ENCODE peak calls at places on chromosome 2, in ten cellular contexts. One of them, this sample, is unnamed.

GRCh38 chr2:37670378-37671012 is 947 bp downstream of the CDC42EP3 start:
- DNase-seq in stomach: no peak
- DNase-seq in suprapubic skin: no peak
- DNase-seq in A549: no peak
- DNase-seq in heart left ventricle: peak
- DNase-seq in IMR-90: no peak
- DNase-seq in H1: no peak
- DNase-seq in tibial nerve: no peak
- DNase-seq in right lobe of liver: no peak
- DNase-seq in upper lobe of left lung: no peak
- DNase-seq in this sample: no peak

GRCh38 chr2:19532797-19533196 is 174.4 kb upstream of the OSR1 start:
- DNase-seq in right lobe of liver: no peak
- DNase-seq in heart left ventricle: no peak
- DNase-seq in H1: no peak
- DNase-seq in upper lobe of left lung: no peak
- DNase-seq in IMR-90: peak
- DNase-seq in A549: peak
- DNase-seq in tibial nerve: no peak
- DNase-seq in stomach: no peak
- DNase-seq in suprapubic skin: no peak
- DNase-seq in this sample: no peak

GRCh38 chr2:9693138-9693520 is 62.3 kb upstream of the YWHAQ start:
- DNase-seq in stomach: no peak
- DNase-seq in H1: no peak
- DNase-seq in heart left ventricle: peak
- DNase-seq in IMR-90: peak
- DNase-seq in suprapubic skin: no peak
- DNase-seq in A549: no peak
- DNase-seq in upper lobe of left lung: no peak
- DNase-seq in right lobe of liver: no peak
- DNase-seq in tibial nerve: peak
- DNase-seq in this sample: no peak

GRCh38 chr2:235445116-235445515 is 48.7 kb upstream of the AGAP1 start:
- DNase-seq in right lobe of liver: no peak
- DNase-seq in stomach: no peak
- DNase-seq in suprapubic skin: no peak
- DNase-seq in upper lobe of left lung: no peak
- DNase-seq in heart left ventricle: no peak
- DNase-seq in A549: no peak
- DNase-seq in tibial nerve: no peak
- DNase-seq in IMR-90: no peak
- DNase-seq in H1: no peak
- DNase-seq in this sample: no peak

GRCh38 chr2:169693344-169693743 is 861 bp downstream of the CFAP210 start:
- DNase-seq in H1: no peak
- DNase-seq in stomach: no peak
- DNase-seq in IMR-90: no peak
- DNase-seq in upper lobe of left lung: no peak
- DNase-seq in heart left ventricle: no peak
- DNase-seq in A549: peak
- DNase-seq in tibial nerve: no peak
- DNase-seq in suprapubic skin: no peak
- DNase-seq in right lobe of liver: no peak
- DNase-seq in this sample: no peak

GRCh38 chr2:27184115-27184514 is 27.7 kb upstream of the ATRAID start:
- DNase-seq in right lobe of liver: peak
- DNase-seq in stomach: no peak
- DNase-seq in tibial nerve: peak
- DNase-seq in suprapubic skin: no peak
- DNase-seq in A549: no peak
- DNase-seq in H1: no peak
- DNase-seq in upper lobe of left lung: no peak
- DNase-seq in heart left ventricle: peak
- DNase-seq in IMR-90: no peak
- DNase-seq in this sample: no peak

GRCh38 chr2:120722603-120723421 is 12.9 kb upstream of the GLI2 start:
- DNase-seq in A549: peak
- DNase-seq in tibial nerve: no peak
- DNase-seq in upper lobe of left lung: peak
- DNase-seq in heart left ventricle: no peak
- DNase-seq in stomach: peak
- DNase-seq in IMR-90: peak
- DNase-seq in right lobe of liver: no peak
- DNase-seq in H1: no peak
- DNase-seq in suprapubic skin: peak
- DNase-seq in this sample: no peak

GRCh38 chr2:233240897-233241296 is 10.6 kb upstream of the ATG16L1 start:
- DNase-seq in suprapubic skin: no peak
- DNase-seq in tibial nerve: no peak
- DNase-seq in heart left ventricle: no peak
- DNase-seq in IMR-90: no peak
- DNase-seq in A549: no peak
- DNase-seq in stomach: no peak
- DNase-seq in H1: no peak
- DNase-seq in upper lobe of left lung: no peak
- DNase-seq in right lobe of liver: no peak
- DNase-seq in this sample: no peak

GRCh38 chr2:45218931-45219339 is 209.7 kb upstream of the SIX2 start:
- DNase-seq in upper lobe of left lung: peak
- DNase-seq in A549: no peak
- DNase-seq in IMR-90: no peak
- DNase-seq in stomach: peak
- DNase-seq in tibial nerve: no peak
- DNase-seq in suprapubic skin: no peak
- DNase-seq in heart left ventricle: no peak
- DNase-seq in H1: no peak
- DNase-seq in right lobe of liver: no peak
- DNase-seq in this sample: no peak

GRCh38 chr2:168573128-168573903 is 117.2 kb downstream of the CERS6 start:
- DNase-seq in A549: no peak
- DNase-seq in right lobe of liver: no peak
- DNase-seq in upper lobe of left lung: no peak
- DNase-seq in heart left ventricle: no peak
- DNase-seq in H1: no peak
- DNase-seq in suprapubic skin: no peak
- DNase-seq in stomach: no peak
- DNase-seq in IMR-90: peak
- DNase-seq in tibial nerve: no peak
- DNase-seq in this sample: no peak

GRCh38 chr2:14756122-14756541 is 123.6 kb downstream of the LRATD1 start:
- DNase-seq in heart left ventricle: no peak
- DNase-seq in suprapubic skin: no peak
- DNase-seq in upper lobe of left lung: no peak
- DNase-seq in stomach: no peak
- DNase-seq in tibial nerve: no peak
- DNase-seq in IMR-90: peak
- DNase-seq in A549: no peak
- DNase-seq in H1: no peak
- DNase-seq in right lobe of liver: no peak
- DNase-seq in this sample: no peak

DNA sequence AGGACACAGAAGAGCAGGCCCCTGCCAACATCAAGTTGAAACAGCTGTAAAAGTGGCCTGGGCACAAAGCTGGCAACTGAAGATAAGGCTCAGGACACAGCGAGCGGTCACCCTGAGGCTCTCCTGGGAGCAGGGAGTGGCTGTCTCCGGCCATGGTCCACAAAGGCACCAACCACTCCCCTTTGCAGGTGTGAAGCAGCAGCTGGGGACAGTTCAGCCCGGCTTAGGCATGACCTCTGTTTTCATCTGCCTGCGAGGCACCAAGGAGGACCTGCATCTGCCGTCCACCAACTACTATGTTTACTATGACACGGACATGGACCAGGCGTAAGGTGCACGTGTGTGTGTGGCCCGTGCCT is 12.9 kb downstream of the TGOLN2 start:
- DNase-seq in tibial nerve: no peak
- DNase-seq in upper lobe of left lung: no peak
- DNase-seq in stomach: peak
- DNase-seq in H1: no peak
- DNase-seq in right lobe of liver: no peak
- DNase-seq in suprapubic skin: no peak
- DNase-seq in A549: no peak
- DNase-seq in heart left ventricle: no peak
- DNase-seq in IMR-90: no peak
- DNase-seq in this sample: no peak
- TF ChIP-seq POLR2A in tibial nerve: no peak
- TF ChIP-seq POLR2A in upper lobe of left lung: no peak
- TF ChIP-seq POLR2A in stomach: no peak
- TF ChIP-seq POLR2A in H1: no peak
- TF ChIP-seq POLR2A in right lobe of liver: no peak
- TF ChIP-seq POLR2A in suprapubic skin: no peak
- TF ChIP-seq POLR2A in A549: no peak
- TF ChIP-seq POLR2A in heart left ventricle: no peak
- TF ChIP-seq POLR2A in IMR-90: no peak
- TF ChIP-seq POLR2A in this sample: peak

DNA sequence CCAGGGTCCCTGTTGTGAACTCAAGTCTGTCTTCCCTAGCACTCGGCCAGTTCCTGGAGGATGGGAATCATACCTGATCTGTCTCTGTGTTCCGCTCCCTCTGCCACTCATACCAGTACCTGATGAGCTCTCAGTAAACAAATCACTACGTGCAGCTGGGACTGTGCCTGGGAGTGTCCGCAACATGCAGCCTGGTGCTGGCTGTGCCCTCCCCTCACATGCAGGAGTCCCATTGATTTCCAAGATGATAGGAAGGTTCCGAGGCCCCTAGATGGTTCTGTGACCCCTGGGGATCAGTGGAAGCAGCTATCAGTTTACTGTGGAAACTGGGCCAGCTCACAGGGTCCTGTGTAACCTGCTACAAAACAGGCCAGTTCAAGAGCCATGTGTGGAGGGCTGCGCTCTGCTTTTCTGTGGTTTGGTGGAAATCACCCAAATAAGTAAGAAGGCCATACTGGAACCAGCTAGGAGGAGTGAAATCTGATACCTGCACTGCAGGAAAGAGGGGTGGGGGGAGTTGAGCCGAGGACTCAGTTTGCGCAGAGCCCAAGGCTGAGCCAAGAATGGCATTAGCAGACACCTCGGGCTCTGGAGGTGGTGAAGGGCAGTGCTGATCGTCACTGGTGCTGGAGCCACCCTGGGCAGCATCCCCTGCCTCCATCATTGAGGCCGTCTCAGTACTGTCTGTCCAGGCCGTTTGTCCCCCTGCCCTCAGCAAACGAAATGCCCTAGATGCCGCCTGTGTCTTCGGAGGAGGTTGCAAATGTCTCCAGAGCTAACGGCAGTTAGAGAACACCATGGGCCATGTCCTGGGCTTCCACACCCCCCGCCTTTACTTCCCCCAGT is 93.3 kb downstream of the KLHL29 start:
- DNase-seq in heart left ventricle: no peak
- DNase-seq in A549: no peak
- DNase-seq in tibial nerve: no peak
- DNase-seq in IMR-90: no peak
- DNase-seq in upper lobe of left lung: no peak
- DNase-seq in H1: no peak
- DNase-seq in right lobe of liver: no peak
- DNase-seq in stomach: no peak
- DNase-seq in suprapubic skin: no peak
- DNase-seq in this sample: no peak
- TF ChIP-seq POLR2A in heart left ventricle: no peak
- TF ChIP-seq POLR2A in A549: no peak
- TF ChIP-seq POLR2A in tibial nerve: no peak
- TF ChIP-seq POLR2A in IMR-90: no peak
- TF ChIP-seq POLR2A in upper lobe of left lung: no peak
- TF ChIP-seq POLR2A in H1: no peak
- TF ChIP-seq POLR2A in right lobe of liver: no peak
- TF ChIP-seq POLR2A in stomach: no peak
- TF ChIP-seq POLR2A in suprapubic skin: no peak
- TF ChIP-seq POLR2A in this sample: no peak

DNA sequence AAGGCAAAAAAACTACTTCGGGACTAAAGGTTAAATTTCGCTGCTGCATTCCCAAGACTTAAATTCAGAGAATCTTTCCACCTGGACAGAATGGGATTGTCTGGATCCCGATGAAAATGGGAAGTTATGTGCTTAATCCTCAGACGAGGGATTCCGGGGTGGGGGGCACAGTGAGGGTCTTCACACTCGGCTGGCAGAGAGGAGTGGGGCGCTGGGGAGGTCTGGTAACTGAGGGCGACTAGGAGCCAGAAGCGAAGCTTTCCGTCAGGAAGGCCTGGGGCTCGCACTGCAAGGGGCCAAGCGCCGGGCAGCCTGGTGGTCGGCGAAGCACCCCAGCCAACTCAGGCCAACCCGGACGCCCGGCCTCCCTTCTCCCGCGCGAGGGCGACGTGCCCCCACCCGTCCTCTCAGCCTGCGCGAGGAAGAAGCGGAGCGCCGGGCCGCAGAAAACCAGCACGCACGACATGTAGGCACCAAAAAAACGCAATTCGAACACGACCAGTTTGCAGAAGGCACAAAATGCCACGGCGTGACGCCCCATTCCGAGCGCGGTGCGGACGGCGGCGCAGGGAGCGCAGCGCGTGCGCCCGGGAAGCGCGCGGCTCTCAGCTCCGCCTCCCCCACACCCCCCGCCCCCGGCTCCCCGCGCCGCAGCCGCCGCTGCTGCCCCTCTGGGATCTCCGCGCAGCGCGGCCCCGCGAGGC is 188.1 kb downstream of the ZEB2 start:
- DNase-seq in suprapubic skin: peak
- DNase-seq in A549: no peak
- DNase-seq in heart left ventricle: no peak
- DNase-seq in IMR-90: no peak
- DNase-seq in tibial nerve: peak
- DNase-seq in upper lobe of left lung: peak
- DNase-seq in stomach: no peak
- DNase-seq in H1: peak
- DNase-seq in right lobe of liver: peak
- DNase-seq in this sample: peak
- TF ChIP-seq POLR2A in suprapubic skin: no peak
- TF ChIP-seq POLR2A in A549: peak
- TF ChIP-seq POLR2A in heart left ventricle: no peak
- TF ChIP-seq POLR2A in IMR-90: no peak
- TF ChIP-seq POLR2A in tibial nerve: no peak
- TF ChIP-seq POLR2A in upper lobe of left lung: peak
- TF ChIP-seq POLR2A in stomach: no peak
- TF ChIP-seq POLR2A in H1: no peak
- TF ChIP-seq POLR2A in right lobe of liver: peak
- TF ChIP-seq POLR2A in this sample: no peak

DNA sequence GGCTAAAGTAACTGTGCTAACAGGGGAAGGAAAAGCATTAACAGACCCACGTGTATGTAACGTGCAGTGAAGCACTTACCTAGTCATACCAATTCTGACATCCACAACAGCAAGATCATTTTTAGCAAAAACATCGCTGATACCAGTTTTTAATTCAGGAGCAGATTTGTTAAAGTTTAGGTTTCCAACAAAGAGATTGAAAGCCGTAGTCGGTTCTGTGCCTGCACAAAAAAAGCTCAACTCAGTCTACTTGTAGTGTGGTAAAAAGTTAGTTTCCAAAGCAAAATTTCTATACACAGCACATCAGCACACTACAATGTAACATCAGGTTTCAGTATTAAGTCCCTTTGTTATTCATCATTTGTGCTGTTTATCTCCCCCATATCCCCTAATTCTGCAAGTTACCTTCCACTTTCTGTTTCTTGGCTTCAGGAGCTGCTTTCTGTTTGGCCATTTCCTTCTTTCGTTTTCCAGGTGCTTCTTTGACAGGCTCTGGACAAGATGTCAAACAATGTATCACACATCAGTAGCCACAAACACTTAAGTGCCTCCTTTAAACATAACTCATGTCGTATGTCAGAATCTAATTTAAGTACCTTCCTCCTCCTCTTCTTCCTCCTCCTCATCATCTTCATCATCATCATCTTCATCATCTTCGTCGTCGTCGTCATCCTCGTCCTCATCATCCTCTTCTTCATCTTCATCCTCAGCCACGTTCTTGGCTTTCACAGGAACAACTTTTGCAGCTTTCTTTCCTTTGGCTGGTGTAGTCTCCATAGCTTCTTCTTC is 4.0 kb downstream of the NCL start:
- DNase-seq in IMR-90: no peak
- DNase-seq in upper lobe of left lung: no peak
- DNase-seq in heart left ventricle: no peak
- DNase-seq in A549: no peak
- DNase-seq in tibial nerve: no peak
- DNase-seq in stomach: no peak
- DNase-seq in suprapubic skin: no peak
- DNase-seq in H1: no peak
- DNase-seq in right lobe of liver: no peak
- DNase-seq in this sample: no peak
- TF ChIP-seq POLR2A in IMR-90: no peak
- TF ChIP-seq POLR2A in upper lobe of left lung: no peak
- TF ChIP-seq POLR2A in heart left ventricle: no peak
- TF ChIP-seq POLR2A in A549: no peak
- TF ChIP-seq POLR2A in tibial nerve: no peak
- TF ChIP-seq POLR2A in stomach: no peak
- TF ChIP-seq POLR2A in suprapubic skin: no peak
- TF ChIP-seq POLR2A in H1: no peak
- TF ChIP-seq POLR2A in right lobe of liver: no peak
- TF ChIP-seq POLR2A in this sample: no peak